ENCODE peak calls at places on chromosomes 4 and X, in four cellular contexts. S is ACHN; I is stimulated activated CD4-positive, alpha-beta T cell treated with anti-CD3 and anti-CD28 coated beads, Interleukin-15, amount 100 ng/mL, for 48 hours; Y is effector memory CD4-positive, alpha-beta T cell. T is an unnamed sample.

GRCh38 chr4:4302416-4302815 is 12.4 kb downstream of the ZBTB49 start:
- DNase-seq in I (no peak), Y (no peak), S (no peak), T (no peak)

GRCh38 chrX:1582686-1583437 is 8.5 kb upstream of the AKAP17A start:
- DNase-seq in I (peak), Y (peak), S (peak), T (no peak)

GRCh38 chr4:76011700-76012387 is 4.5 kb upstream of the CXCL9 start:
- DNase-seq in I (no peak), S (no peak), Y (no peak), T (peak)

GRCh38 chr4:24471623-24472510 is 112.5 kb downstream of the DHX15 start:
- DNase-seq in S (peak), Y (no peak), I (no peak), T (peak)

GRCh38 chrX:50813843-50814661 is at the start of gene SHROOM4:
- DNase-seq in I (no peak), S (peak), Y (no peak), T (peak)

GRCh38 chr4:81165853-81166430 is 49.1 kb downstream of the PRKG2 start:
- DNase-seq in Y (no peak), S (no peak), I (no peak), T (no peak)

GRCh38 chr4:128917781-128918180 is 108.3 kb downstream of the JADE1 start:
- DNase-seq in S (no peak), I (no peak), Y (no peak), T (no peak)

GRCh38 chrX:135273162-135273561 is 21.3 kb downstream of the ETDA start:
- DNase-seq in I (no peak), Y (no peak), S (no peak), T (no peak)

GRCh38 chr4:140188975-140189374 is 35.0 kb upstream of the MAML3 start:
- DNase-seq in Y (no peak), I (no peak), S (no peak), T (no peak)

GRCh38 chr4:26719954-26720552 is 136.2 kb downstream of the TBC1D19 start:
- DNase-seq in Y (no peak), S (peak), I (no peak), T (peak)

GRCh38 chr4:23827971-23828680 is 61.7 kb downstream of the PPARGC1A start:
- DNase-seq in I (no peak), Y (no peak), S (no peak), T (no peak)

GRCh38 chrX:9873952-9874351 is 87.7 kb downstream of the SHROOM2 start:
- DNase-seq in I (peak), Y (peak), S (peak), T (no peak)

GRCh38 chr4:101188906-101189305 is 158.4 kb downstream of the PPP3CA start:
- DNase-seq in Y (no peak), I (no peak), S (no peak), T (no peak)